ENCODE peak calls at places on chromosome 22, in eight cellular contexts. W is astrocyte of the spinal cord; N is CD4-positive, CD25-positive, alpha-beta regulatory T cell; F is tibial artery; D is IMR-90; B is A549; H is ascending aorta; R is AG04450. M is an unnamed sample.

GRCh38 chr22:46079861-46080821 is 70.2 kb upstream of the PPARA start:
- DNase-seq in W (peak), N (no peak), F (peak), D (no peak), B (peak), H (peak), R (no peak), M (no peak)

GRCh38 chr22:24051568-24051967 is 40.5 kb downstream of the CABIN1 start:
- DNase-seq in W (no peak), N (no peak), F (peak), D (no peak), B (no peak), H (peak), R (no peak), M (no peak)

GRCh38 chr22:47847281-47847890 is 1084.9 kb downstream of the TBC1D22A start:
- DNase-seq in W (no peak), N (no peak), F (no peak), D (no peak), B (no peak), H (no peak), R (no peak), M (no peak)

GRCh38 chr22:35921777-35922176 is 106.8 kb downstream of the RBFOX2 start:
- DNase-seq in W (peak), N (peak), F (peak), D (peak), B (peak), H (peak), R (peak), M (peak)

GRCh38 chr22:36332623-36333331 is 55.0 kb downstream of the MYH9 start:
- DNase-seq in W (peak), N (peak), F (no peak), D (peak), B (peak), H (no peak), R (no peak), M (no peak)

GRCh38 chr22:19666663-19667593 is 47.4 kb upstream of the SEPTIN5 start:
- DNase-seq in W (peak), N (no peak), F (no peak), D (peak), B (no peak), H (no peak), R (peak), M (peak)

GRCh38 chr22:35863432-35863831 is 145.8 kb downstream of the APOL5 start:
- DNase-seq in W (no peak), N (no peak), F (no peak), D (no peak), B (no peak), H (no peak), R (no peak), M (no peak)

GRCh38 chr22:48551716-48552268 is 1275.9 kb downstream of the BRD1 start:
- DNase-seq in W (no peak), N (no peak), F (no peak), D (no peak), B (no peak), H (no peak), R (no peak), M (no peak)

GRCh38 chr22:45911601-45912271 is 65.2 kb downstream of the WNT7B start:
- DNase-seq in W (no peak), N (no peak), F (peak), D (no peak), B (peak), H (no peak), R (no peak), M (no peak)

GRCh38 chr22:30705710-30706651 is 11.3 kb downstream of the OSBP2 start:
- DNase-seq in W (peak), N (peak), F (no peak), D (peak), B (no peak), H (no peak), R (peak), M (peak)

GRCh38 chr22:37639771-37640590 is 512 bp downstream of the SH3BP1 start:
- DNase-seq in W (no peak), N (no peak), F (no peak), D (no peak), B (no peak), H (no peak), R (no peak), M (no peak)

GRCh38 chr22:19035474-19036228 is 86.6 kb downstream of the DGCR2 start:
- DNase-seq in W (no peak), N (no peak), F (no peak), D (no peak), B (peak), H (peak), R (no peak), M (no peak)

GRCh38 chr22:26172389-26172990 is 3.2 kb downstream of the SEZ6L start:
- DNase-seq in W (peak), N (no peak), F (no peak), D (peak), B (peak), H (no peak), R (no peak), M (no peak)

GRCh38 chr22:45207981-45208664 is 32.6 kb downstream of the KIAA0930 start:
- DNase-seq in W (peak), N (no peak), F (no peak), D (peak), B (no peak), H (peak), R (peak), M (peak)

GRCh38 chr22:24727218-24727851 is 47.2 kb downstream of the PIWIL3 start:
- DNase-seq in W (peak), N (no peak), F (no peak), D (peak), B (peak), H (no peak), R (peak), M (peak)

GRCh38 chr22:47193606-47194316 is 431.3 kb downstream of the TBC1D22A start:
- DNase-seq in W (no peak), N (no peak), F (peak), D (no peak), B (no peak), H (peak), R (no peak), M (no peak)

GRCh38 chr22:24937114-24937513 is 9.4 kb downstream of the LHFPL7 start:
- DNase-seq in W (peak), N (no peak), F (no peak), D (no peak), B (peak), H (no peak), R (no peak), M (no peak)

GRCh38 chr22:35349368-35349703 is 31.6 kb upstream of the HMOX1 start:
- DNase-seq in W (no peak), N (no peak), F (no peak), D (no peak), B (no peak), H (no peak), R (no peak), M (no peak)

GRCh38 chr22:19060356-19061009 is 61.7 kb downstream of the DGCR2 start:
- DNase-seq in W (peak), N (no peak), F (no peak), D (peak), B (peak), H (no peak), R (peak), M (no peak)

GRCh38 chr22:34255042-34255441 is 334.8 kb upstream of the LARGE1 start:
- DNase-seq in W (no peak), N (no peak), F (no peak), D (no peak), B (no peak), H (no peak), R (no peak), M (no peak)

GRCh38 chr22:47034905-47035419 is 272.5 kb downstream of the TBC1D22A start:
- DNase-seq in W (no peak), N (no peak), F (no peak), D (no peak), B (no peak), H (no peak), R (no peak), M (no peak)

GRCh38 chr22:46813816-46814597 is 51.6 kb downstream of the TBC1D22A start:
- DNase-seq in W (peak), N (no peak), F (no peak), D (peak), B (no peak), H (no peak), R (no peak), M (no peak)

GRCh38 chr22:30235687-30236170 is 10.8 kb downstream of the LIF start:
- DNase-seq in W (peak), N (no peak), F (no peak), D (peak), B (peak), H (no peak), R (peak), M (peak)

GRCh38 chr22:45870011-45870410 is 107.0 kb downstream of the WNT7B start:
- DNase-seq in W (no peak), N (no peak), F (no peak), D (no peak), B (no peak), H (no peak), R (no peak), M (no peak)

GRCh38 chr22:30490399-30490798 is 15.1 kb downstream of the SEC14L4 start:
- DNase-seq in W (no peak), N (no peak), F (no peak), D (no peak), B (no peak), H (no peak), R (no peak), M (no peak)

GRCh38 chr22:25582946-25583345 is 18.5 kb downstream of the GRK3 start:
- DNase-seq in W (no peak), N (no peak), F (no peak), D (peak), B (no peak), H (no peak), R (peak), M (no peak)

GRCh38 chr22:33747576-33748180 is 172.6 kb downstream of the LARGE1 start:
- DNase-seq in W (no peak), N (no peak), F (no peak), D (no peak), B (peak), H (no peak), R (no peak), M (no peak)

GRCh38 chr22:25759825-25760231 is 17.8 kb downstream of the MYO18B start:
- DNase-seq in W (peak), N (no peak), F (peak), D (peak), B (peak), H (peak), R (peak), M (peak)

GRCh38 chr22:38036392-38037062 is 20.7 kb upstream of the PICK1 start:
- DNase-seq in W (no peak), N (no peak), F (no peak), D (no peak), B (no peak), H (no peak), R (no peak), M (no peak)

GRCh38 chr22:19679476-19680099 is 34.7 kb upstream of the SEPTIN5 start:
- DNase-seq in W (no peak), N (peak), F (no peak), D (no peak), B (no peak), H (peak), R (no peak), M (no peak)

GRCh38 chr22:47205081-47205491 is 442.6 kb downstream of the TBC1D22A start:
- DNase-seq in W (no peak), N (no peak), F (no peak), D (no peak), B (no peak), H (peak), R (no peak), M (no peak)

GRCh38 chr22:19478086-19478392 is 954 bp downstream of the UFD1 start:
- DNase-seq in W (no peak), N (no peak), F (no peak), D (no peak), B (no peak), H (no peak), R (no peak), M (no peak)

GRCh38 chr22:38353142-38353629 is 36.0 kb upstream of the CSNK1E start:
- DNase-seq in W (peak), N (peak), F (peak), D (peak), B (peak), H (peak), R (no peak), M (no peak)

GRCh38 chr22:38314140-38314991 is 2.9 kb downstream of the CSNK1E start:
- DNase-seq in W (peak), N (no peak), F (no peak), D (peak), B (no peak), H (no peak), R (no peak), M (no peak)

GRCh38 chr22:35643991-35644390 is 4.3 kb upstream of the APOL6 start:
- DNase-seq in W (no peak), N (no peak), F (no peak), D (no peak), B (no peak), H (peak), R (no peak), M (no peak)

GRCh38 chr22:36772451-36772850 is 3.5 kb downstream of the IFT27 start:
- DNase-seq in W (no peak), N (no peak), F (no peak), D (no peak), B (no peak), H (peak), R (no peak), M (no peak)

GRCh38 chr22:38461057-38461413 is 6.0 kb upstream of the KCNJ4 start:
- DNase-seq in W (no peak), N (no peak), F (no peak), D (no peak), B (no peak), H (no peak), R (no peak), M (no peak)

DNA sequence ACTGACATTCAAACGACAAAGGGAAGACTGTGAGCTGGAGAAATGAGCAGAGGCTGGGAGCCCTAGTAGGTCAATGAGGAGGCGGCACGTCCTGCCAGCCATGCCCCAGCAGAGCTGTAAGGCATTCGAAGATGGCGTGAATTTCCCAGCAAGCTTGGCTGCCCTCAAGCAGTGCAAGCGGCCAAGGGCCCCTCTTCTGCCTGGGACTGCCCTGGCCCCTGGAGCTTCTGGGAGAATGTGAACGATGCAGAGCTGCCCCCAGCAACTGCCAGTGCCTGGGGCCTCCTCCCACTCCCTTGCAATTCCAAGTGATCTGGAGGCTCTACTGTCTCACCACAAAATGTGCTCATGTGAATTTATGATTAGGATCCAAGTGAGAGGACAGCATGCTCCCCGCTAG is 4.3 kb downstream of the PPM1F start:
- DNase-seq in W (no peak), N (no peak), F (no peak), D (no peak), B (no peak), H (no peak), R (no peak), M (no peak)
- H3K4me3 ChIP-seq in W (no peak), N (no peak), F (no peak), D (no peak), B (no peak), H (no peak), R (no peak), M (no peak)

DNA sequence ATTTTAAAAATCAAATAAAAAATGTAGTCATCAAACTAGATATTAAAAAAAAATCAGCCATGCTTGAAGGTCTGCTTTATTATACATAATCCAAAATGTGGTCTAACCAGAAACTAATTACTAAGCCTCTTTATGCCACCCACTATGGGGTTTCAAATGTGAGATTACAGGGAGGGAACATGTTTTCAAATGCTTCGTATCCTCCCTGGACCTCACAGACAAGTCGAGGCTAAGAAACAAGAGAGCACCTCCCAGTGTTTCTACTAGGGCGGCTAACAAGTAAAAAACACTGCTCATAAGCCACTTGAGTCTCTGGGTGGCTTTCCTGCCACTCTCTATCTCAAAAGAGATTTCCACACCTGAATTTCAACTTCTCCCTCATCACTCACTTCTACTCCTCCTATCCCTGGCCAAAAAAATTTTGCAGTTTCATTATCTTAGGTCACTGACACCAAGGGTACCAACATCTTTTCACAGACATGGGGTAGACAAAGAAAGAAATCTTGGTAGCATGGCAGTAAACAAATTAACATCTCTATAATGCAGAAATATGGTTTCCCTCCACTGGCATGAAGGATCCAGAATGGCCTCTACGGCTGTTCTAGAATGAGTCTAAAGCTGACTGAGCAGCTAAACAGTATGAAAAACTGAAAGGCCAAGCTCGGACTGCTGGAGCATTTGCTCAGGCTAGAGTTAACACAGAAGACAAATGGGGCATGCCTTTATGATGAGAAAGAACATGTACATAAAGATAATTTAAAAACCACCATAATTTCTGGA is 50.9 kb downstream of the PITPNB start:
- DNase-seq in W (no peak), N (no peak), F (no peak), D (no peak), B (no peak), H (no peak), R (no peak), M (no peak)
- H3K4me3 ChIP-seq in W (no peak), N (no peak), F (no peak), D (no peak), B (no peak), H (peak), R (no peak), M (no peak)

GRCh38 chr22:43253839-43254238 is 66.9 kb upstream of the TTLL12 start:
- DNase-seq in W (no peak), N (no peak), F (no peak), D (no peak), B (no peak), H (no peak), R (no peak), M (no peak)

GRCh38 chr22:43247546-43248260 is 60.8 kb upstream of the TTLL12 start:
- DNase-seq in W (no peak), N (no peak), F (no peak), D (no peak), B (no peak), H (no peak), R (no peak), M (no peak)

GRCh38 chr22:43244803-43245527 is 58.0 kb upstream of the TTLL12 start:
- DNase-seq in W (no peak), N (no peak), F (no peak), D (no peak), B (no peak), H (no peak), R (no peak), M (no peak)

GRCh38 chr22:43252319-43252718 is 65.4 kb upstream of the TTLL12 start:
- DNase-seq in W (no peak), N (no peak), F (no peak), D (no peak), B (no peak), H (no peak), R (no peak), M (no peak)

GRCh38 chr22:43249789-43250188 is 62.9 kb upstream of the TTLL12 start:
- DNase-seq in W (no peak), N (no peak), F (no peak), D (no peak), B (no peak), H (no peak), R (no peak), M (no peak)
- H3K4me3 ChIP-seq in W (no peak), N (no peak), F (no peak), D (no peak), B (no peak), H (no peak), R (no peak), M (no peak)

GRCh38 chr22:17866127-17866526 is 91.9 kb upstream of the BID start:
- DNase-seq in W (no peak), N (no peak), F (no peak), D (no peak), B (no peak), H (no peak), R (no peak), M (no peak)
- H3K4me3 ChIP-seq in W (no peak), N (no peak), F (no peak), D (no peak), B (no peak), H (no peak), R (no peak), M (no peak)

GRCh38 chr22:20966883-20967696 is at the start of gene AIFM3:
- DNase-seq in W (no peak), N (no peak), F (no peak), D (no peak), B (no peak), H (no peak), R (no peak), M (no peak)

GRCh38 chr22:20964090-20964798 is 2.8 kb upstream of the AIFM3 start:
- DNase-seq in W (no peak), N (no peak), F (no peak), D (no peak), B (no peak), H (no peak), R (no peak), M (no peak)

GRCh38 chr22:20964799-20965103 is 2.3 kb upstream of the AIFM3 start:
- DNase-seq in W (no peak), N (no peak), F (no peak), D (no peak), B (no peak), H (no peak), R (no peak), M (no peak)

GRCh38 chr22:20965888-20966855 is 883 bp upstream of the AIFM3 start:
- DNase-seq in W (no peak), N (no peak), F (no peak), D (no peak), B (no peak), H (no peak), R (no peak), M (no peak)

GRCh38 chr22:20965104-20965887 is 1.8 kb upstream of the AIFM3 start:
- DNase-seq in W (no peak), N (no peak), F (no peak), D (no peak), B (no peak), H (no peak), R (no peak), M (no peak)
- H3K4me3 ChIP-seq in W (peak), N (no peak), F (peak), D (peak), B (no peak), H (peak), R (peak), M (peak)

DNA sequence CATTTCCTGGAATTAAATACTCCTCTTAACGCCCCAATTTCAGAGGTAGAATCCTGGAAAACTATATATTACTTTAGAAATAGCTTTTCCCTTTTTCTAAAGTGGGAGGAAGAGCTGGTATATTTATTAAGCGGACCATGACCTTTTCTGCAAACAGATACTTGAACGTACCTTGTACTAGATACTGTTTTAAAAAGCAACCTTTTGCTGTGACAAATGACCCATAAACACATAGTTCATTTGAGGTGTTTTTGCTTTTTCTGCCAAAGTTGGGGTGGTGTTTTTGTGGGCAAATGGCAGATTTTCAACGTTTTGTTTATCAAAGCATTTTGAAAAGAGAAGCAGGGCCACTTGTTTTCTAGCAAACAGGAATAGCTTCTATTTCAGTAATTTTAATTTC is 2.2 kb downstream of the FBXO7 start:
- DNase-seq in W (no peak), N (no peak), F (no peak), D (no peak), B (no peak), H (no peak), R (no peak), M (no peak)
- H3K4me3 ChIP-seq in W (peak), N (peak), F (peak), D (no peak), B (peak), H (peak), R (peak), M (no peak)

GRCh38 chr22:49825436-49825835 is 2.2 kb downstream of the BRD1 start:
- DNase-seq in W (peak), N (no peak), F (no peak), D (peak), B (no peak), H (no peak), R (no peak), M (no peak)
- H3K4me3 ChIP-seq in W (peak), N (peak), F (peak), D (peak), B (peak), H (peak), R (peak), M (peak)

GRCh38 chr22:32082331-32082730 is 39.3 kb downstream of the SLC5A1 start:
- DNase-seq in W (no peak), N (no peak), F (no peak), D (no peak), B (no peak), H (no peak), R (no peak), M (no peak)
- H3K4me3 ChIP-seq in W (no peak), N (no peak), F (no peak), D (no peak), B (no peak), H (no peak), R (no peak), M (no peak)

M was measured in AG04449.